ENCODE peak calls at places on chromosomes 11 and 22, in four cellular contexts. One of them, this sample, is unnamed.

GRCh38 chr11:110525883-110526282 is 96.1 kb downstream of the FDX1 start:
- DNase-seq in SK-N-SH: no peak
- DNase-seq in GM12878: peak
- DNase-seq in K562: peak
- DNase-seq in this sample: no peak

GRCh38 chr22:29726512-29727247 is 6.9 kb downstream of the CABP7 start:
- DNase-seq in GM12878: no peak
- DNase-seq in K562: no peak
- DNase-seq in SK-N-SH: no peak
- DNase-seq in this sample: no peak

GRCh38 chr22:28942801-28943500 is 59.6 kb downstream of the ZNRF3 start:
- DNase-seq in K562: no peak
- DNase-seq in SK-N-SH: no peak
- DNase-seq in GM12878: no peak
- DNase-seq in this sample: no peak

GRCh38 chr11:614583-615452 is 932 bp downstream of the IRF7 start:
- DNase-seq in K562: no peak
- DNase-seq in SK-N-SH: no peak
- DNase-seq in GM12878: no peak
- DNase-seq in this sample: no peak

GRCh38 chr11:30143098-30143705 is 87.6 kb upstream of the FSHB start:
- DNase-seq in GM12878: peak
- DNase-seq in SK-N-SH: peak
- DNase-seq in K562: peak
- DNase-seq in this sample: no peak

GRCh38 chr22:29072193-29072978 is 449 bp upstream of the KREMEN1 start:
- DNase-seq in SK-N-SH: peak
- DNase-seq in K562: peak
- DNase-seq in GM12878: no peak
- DNase-seq in this sample: peak

GRCh38 chr11:103987631-103988594 is 48.5 kb upstream of the DDI1 start:
- DNase-seq in SK-N-SH: no peak
- DNase-seq in K562: no peak
- DNase-seq in GM12878: no peak
- DNase-seq in this sample: peak

GRCh38 chr11:123616505-123617198 is 37.8 kb downstream of the SCN3B start:
- DNase-seq in K562: no peak
- DNase-seq in GM12878: no peak
- DNase-seq in SK-N-SH: peak
- DNase-seq in this sample: no peak

GRCh38 chr11:115390441-115390840 is 113.8 kb downstream of the CADM1 start:
- DNase-seq in SK-N-SH: no peak
- DNase-seq in GM12878: no peak
- DNase-seq in K562: no peak
- DNase-seq in this sample: no peak

GRCh38 chr11:72609045-72609444 is 65.2 kb downstream of the PDE2A start:
- DNase-seq in SK-N-SH: no peak
- DNase-seq in K562: peak
- DNase-seq in GM12878: no peak
- DNase-seq in this sample: no peak

GRCh38 chr11:120431633-120432032 is 79.9 kb upstream of the GRIK4 start:
- DNase-seq in K562: peak
- DNase-seq in SK-N-SH: peak
- DNase-seq in GM12878: no peak
- DNase-seq in this sample: peak

GRCh38 chr11:9039194-9039593 is 35.4 kb upstream of the NRIP3 start:
- DNase-seq in GM12878: peak
- DNase-seq in K562: no peak
- DNase-seq in SK-N-SH: no peak
- DNase-seq in this sample: no peak

GRCh38 chr22:34055525-34056200 is 135.4 kb upstream of the LARGE1 start:
- DNase-seq in K562: peak
- DNase-seq in SK-N-SH: peak
- DNase-seq in GM12878: no peak
- DNase-seq in this sample: peak

GRCh38 chr22:49882519-49883293 is 29.1 kb downstream of the ZBED4 start:
- DNase-seq in K562: no peak
- DNase-seq in SK-N-SH: no peak
- DNase-seq in GM12878: no peak
- DNase-seq in this sample: no peak

GRCh38 chr22:37472418-37473006 is 13.7 kb downstream of the MFNG start:
- DNase-seq in SK-N-SH: peak
- DNase-seq in GM12878: no peak
- DNase-seq in K562: peak
- DNase-seq in this sample: peak

GRCh38 chr11:77101043-77101537 is 1.6 kb upstream of the OMP start:
- DNase-seq in GM12878: no peak
- DNase-seq in SK-N-SH: peak
- DNase-seq in K562: peak
- DNase-seq in this sample: peak

GRCh38 chr11:6682591-6682935 is 577 bp downstream of the MRPL17 start:
- DNase-seq in GM12878: no peak
- DNase-seq in SK-N-SH: no peak
- DNase-seq in K562: no peak
- DNase-seq in this sample: no peak

GRCh38 chr11:65851083-65851579 is 6.8 kb downstream of the CFL1 start:
- DNase-seq in GM12878: no peak
- DNase-seq in SK-N-SH: peak
- DNase-seq in K562: peak
- DNase-seq in this sample: peak

GRCh38 chr11:2599561-2600189 is 100.1 kb downstream of the KCNQ1OT1 start:
- DNase-seq in SK-N-SH: no peak
- DNase-seq in GM12878: no peak
- DNase-seq in K562: no peak
- DNase-seq in this sample: no peak

GRCh38 chr22:22352376-22352999 is 107.9 kb downstream of the VPREB1 start:
- DNase-seq in K562: no peak
- DNase-seq in GM12878: no peak
- DNase-seq in SK-N-SH: no peak
- DNase-seq in this sample: no peak

GRCh38 chr11:79314906-79315689 is 125.7 kb downstream of the TENM4 start:
- DNase-seq in GM12878: no peak
- DNase-seq in K562: no peak
- DNase-seq in SK-N-SH: no peak
- DNase-seq in this sample: peak

GRCh38 chr11:20112291-20113146 is 47.8 kb downstream of the DBX1 start:
- DNase-seq in SK-N-SH: peak
- DNase-seq in K562: peak
- DNase-seq in GM12878: no peak
- DNase-seq in this sample: no peak
- TF ChIP-seq USF1 in SK-N-SH: peak
- TF ChIP-seq USF1 in K562: peak
- TF ChIP-seq USF1 in GM12878: no peak
- TF ChIP-seq USF1 in this sample: no peak

GRCh38 chr11:128022007-128022368 is 565.4 kb downstream of the ETS1 start:
- DNase-seq in K562: no peak
- DNase-seq in GM12878: no peak
- DNase-seq in SK-N-SH: no peak
- DNase-seq in this sample: no peak
- TF ChIP-seq USF1 in K562: no peak
- TF ChIP-seq USF1 in GM12878: no peak
- TF ChIP-seq USF1 in SK-N-SH: no peak
- TF ChIP-seq USF1 in this sample: no peak

GRCh38 chr11:109302591-109303334 is 119.2 kb upstream of the C11orf87 start:
- DNase-seq in K562: no peak
- DNase-seq in SK-N-SH: no peak
- DNase-seq in GM12878: no peak
- DNase-seq in this sample: no peak

GRCh38 chr11:109303342-109303741 is 118.6 kb upstream of the C11orf87 start:
- DNase-seq in SK-N-SH: no peak
- DNase-seq in K562: no peak
- DNase-seq in GM12878: no peak
- DNase-seq in this sample: no peak

GRCh38 chr11:109304159-109304558 is 117.8 kb upstream of the C11orf87 start:
- DNase-seq in SK-N-SH: no peak
- DNase-seq in K562: no peak
- DNase-seq in GM12878: no peak
- DNase-seq in this sample: no peak

GRCh38 chr11:109298865-109299264 is 123.1 kb upstream of the C11orf87 start:
- DNase-seq in GM12878: no peak
- DNase-seq in SK-N-SH: peak
- DNase-seq in K562: no peak
- DNase-seq in this sample: no peak
- TF ChIP-seq USF1 in GM12878: no peak
- TF ChIP-seq USF1 in SK-N-SH: no peak
- TF ChIP-seq USF1 in K562: no peak
- TF ChIP-seq USF1 in this sample: no peak

GRCh38 chr11:67303132-67303988 is at the start of gene SSH3:
- DNase-seq in SK-N-SH: peak
- DNase-seq in GM12878: no peak
- DNase-seq in K562: peak
- DNase-seq in this sample: peak
- TF ChIP-seq USF1 in SK-N-SH: no peak
- TF ChIP-seq USF1 in GM12878: no peak
- TF ChIP-seq USF1 in K562: no peak
- TF ChIP-seq USF1 in this sample: no peak

DNA sequence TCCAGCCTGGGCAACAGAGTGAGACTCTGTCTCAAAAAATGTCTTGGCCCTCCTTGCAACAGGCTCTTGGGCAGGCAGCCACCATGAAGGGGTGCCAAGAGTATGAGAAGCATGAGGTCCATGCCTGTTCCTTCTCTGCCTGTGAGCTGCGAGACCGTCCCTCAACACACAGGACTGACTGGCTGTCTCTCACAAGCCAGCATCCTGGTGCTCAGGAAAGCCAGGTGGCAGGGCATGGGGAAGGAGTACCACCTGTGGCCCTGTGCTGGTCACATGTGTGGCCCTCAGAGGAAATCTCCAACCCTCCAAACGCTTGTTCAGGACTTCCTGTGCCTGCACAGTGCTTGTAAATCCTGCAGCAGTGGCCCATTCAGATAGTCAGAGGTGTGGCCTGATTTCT is 83.2 kb downstream of the ATXN10 start:
- DNase-seq in GM12878: no peak
- DNase-seq in K562: no peak
- DNase-seq in SK-N-SH: no peak
- DNase-seq in this sample: no peak
- TF ChIP-seq USF1 in GM12878: no peak
- TF ChIP-seq USF1 in K562: no peak
- TF ChIP-seq USF1 in SK-N-SH: no peak
- TF ChIP-seq USF1 in this sample: no peak

DNA sequence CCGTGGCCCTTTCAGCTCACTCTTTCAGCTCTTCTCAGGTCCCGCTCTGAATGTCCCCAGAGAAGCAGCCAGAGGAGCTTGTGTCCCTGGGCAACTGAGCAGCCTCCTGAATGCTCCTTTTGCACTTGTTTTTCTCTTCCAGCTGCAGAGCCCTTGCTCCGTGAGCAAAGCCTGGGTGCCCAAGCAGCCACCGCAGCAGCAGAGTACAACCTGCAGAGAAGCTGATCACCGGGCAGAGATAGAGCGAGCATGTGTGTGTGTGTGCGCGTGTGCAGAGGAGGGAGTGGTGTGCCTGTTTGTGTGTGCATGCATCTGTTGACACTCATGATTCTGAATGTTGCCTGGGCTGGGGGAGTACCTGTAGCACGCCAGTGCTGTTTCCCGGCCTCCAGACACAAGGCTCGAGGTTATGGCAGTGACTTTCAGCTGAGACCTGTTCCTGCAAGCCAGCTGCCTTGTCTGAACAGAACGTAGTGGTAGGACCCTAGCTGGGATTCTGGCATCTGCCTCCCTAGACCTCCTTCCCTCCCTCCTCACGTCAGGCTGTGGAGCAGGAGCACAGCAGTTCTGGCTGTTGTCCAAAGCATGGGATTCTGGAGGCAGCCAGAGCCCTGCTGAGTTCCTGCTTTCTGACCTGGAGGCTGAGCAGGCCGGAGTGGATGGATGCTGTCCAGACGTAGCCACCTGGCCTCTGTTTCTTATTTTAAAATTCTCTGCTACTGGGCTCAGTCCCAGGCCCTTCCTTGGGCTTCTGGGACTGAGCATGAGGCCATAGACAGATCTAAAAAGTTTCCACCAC is 4.5 kb upstream of the MAPK8IP1 start:
- DNase-seq in K562: no peak
- DNase-seq in GM12878: no peak
- DNase-seq in SK-N-SH: peak
- DNase-seq in this sample: no peak
- TF ChIP-seq USF1 in K562: no peak
- TF ChIP-seq USF1 in GM12878: no peak
- TF ChIP-seq USF1 in SK-N-SH: no peak
- TF ChIP-seq USF1 in this sample: no peak

GRCh38 chr11:10916674-10917073 is 58.8 kb upstream of the ZBED5 start:
- DNase-seq in K562: no peak
- DNase-seq in SK-N-SH: no peak
- DNase-seq in GM12878: no peak
- DNase-seq in this sample: no peak
- TF ChIP-seq USF1 in K562: no peak
- TF ChIP-seq USF1 in SK-N-SH: no peak
- TF ChIP-seq USF1 in GM12878: no peak
- TF ChIP-seq USF1 in this sample: no peak

GRCh38 chr11:58622344-58622743 is at the start of gene CNTF:
- DNase-seq in GM12878: no peak
- DNase-seq in K562: no peak
- DNase-seq in SK-N-SH: no peak
- DNase-seq in this sample: no peak

GRCh38 chr11:58615556-58615955 is 6.9 kb upstream of the CNTF start:
- DNase-seq in K562: no peak
- DNase-seq in GM12878: no peak
- DNase-seq in SK-N-SH: no peak
- DNase-seq in this sample: no peak

GRCh38 chr11:58616594-58616993 is 5.9 kb upstream of the CNTF start:
- DNase-seq in SK-N-SH: no peak
- DNase-seq in K562: no peak
- DNase-seq in GM12878: no peak
- DNase-seq in this sample: no peak

GRCh38 chr11:58621586-58622262 is 741 bp upstream of the CNTF start:
- DNase-seq in K562: no peak
- DNase-seq in GM12878: no peak
- DNase-seq in SK-N-SH: no peak
- DNase-seq in this sample: no peak

DNA sequence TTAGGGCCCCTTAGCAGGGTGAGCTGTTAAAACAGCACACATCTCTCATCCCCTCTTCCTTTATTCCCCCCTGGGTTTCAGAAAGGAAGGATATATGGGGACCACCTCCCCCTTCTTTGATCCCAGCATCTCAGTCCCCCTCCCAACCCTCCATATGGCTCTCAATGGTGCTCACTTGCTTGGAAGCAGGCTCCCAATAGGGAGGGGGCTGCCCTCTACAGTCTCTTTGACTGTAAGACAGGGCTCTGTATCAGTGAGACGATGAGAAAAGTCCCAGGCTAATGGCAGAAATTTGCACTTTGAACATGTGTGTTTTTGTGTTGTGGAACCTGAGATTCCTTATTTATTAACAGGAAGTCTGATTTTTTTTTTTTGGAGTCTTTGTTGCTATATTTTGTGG is 4.2 kb upstream of the CNTF start:
- DNase-seq in K562: no peak
- DNase-seq in SK-N-SH: no peak
- DNase-seq in GM12878: no peak
- DNase-seq in this sample: no peak
- TF ChIP-seq USF1 in K562: no peak
- TF ChIP-seq USF1 in SK-N-SH: no peak
- TF ChIP-seq USF1 in GM12878: no peak
- TF ChIP-seq USF1 in this sample: no peak